ENCODE peak calls at places on chromosome 11, in seven cellular contexts. G is NCI-H524; C is HFF-Myc; R is activated CD8-positive, alpha-beta T cell treated with anti-CD3 and anti-CD28 coated beads, Interleukin-2, amount 10 ng/mL, durations not matched to agents 7 days and 5 days; X is B cell; T is effector memory CD8-positive, alpha-beta T cell; M is HTR-8/SVneo. Z is an unnamed sample.

GRCh38 chr11:68120212-68121066 is 749 bp downstream of the CHKA start:
- DNase-seq in G (no peak), C (no peak), R (peak; percentile 60), X (peak; percentile 74), T (peak; percentile 38), M (peak; percentile 50), Z (no peak)

GRCh38 chr11:44894217-44894617 is 56.5 kb downstream of the TP53I11 start:
- DNase-seq in G (peak; percentile 98), C (no peak), R (peak; percentile 62), X (no peak), T (peak; percentile 58), M (peak; percentile 85), Z (peak; percentile 88)

GRCh38 chr11:64451856-64452255 is 92.9 kb downstream of the RPS6KA4 start:
- DNase-seq in G (no peak), C (no peak), R (no peak), X (no peak), T (no peak), M (no peak), Z (no peak)

GRCh38 chr11:60874421-60875365 is 7.4 kb downstream of the ZP1 start:
- DNase-seq in G (no peak), C (no peak), R (no peak), X (no peak), T (no peak), M (no peak), Z (no peak)

GRCh38 chr11:1913271-1914060 is 6.0 kb upstream of the TNNT3 start:
- DNase-seq in G (no peak), C (no peak), R (no peak), X (no peak), T (no peak), M (no peak), Z (no peak)

GRCh38 chr11:87046824-87047223 is 9.1 kb downstream of the TMEM135 start:
- DNase-seq in G (no peak), C (no peak), R (no peak), X (no peak), T (no peak), M (no peak), Z (no peak)

GRCh38 chr11:36352919-36353318 is 56.8 kb downstream of the PRR5L start:
- DNase-seq in G (no peak), C (no peak), R (peak; percentile 83), X (no peak), T (peak; percentile 69), M (no peak), Z (no peak)

GRCh38 chr11:118411523-118411922 is 10.1 kb downstream of the ATP5MG start:
- DNase-seq in G (no peak), C (no peak), R (no peak), X (no peak), T (no peak), M (no peak), Z (no peak)

GRCh38 chr11:89205378-89205777 is 27.7 kb downstream of the TYR start:
- DNase-seq in G (no peak), C (no peak), R (no peak), X (no peak), T (no peak), M (no peak), Z (no peak)

GRCh38 chr11:46413755-46414465 is 22.3 kb upstream of the CHRM4 start:
- DNase-seq in G (no peak), C (no peak), R (peak; percentile 30), X (no peak), T (no peak), M (no peak), Z (no peak)

GRCh38 chr11:102564110-102564509 is 33.6 kb upstream of the MMP7 start:
- DNase-seq in G (no peak), C (peak; percentile 27), R (no peak), X (no peak), T (no peak), M (peak; percentile 82), Z (no peak)

GRCh38 chr11:2582436-2582931 is 117.3 kb downstream of the KCNQ1OT1 start:
- DNase-seq in G (no peak), C (no peak), R (no peak), X (peak; percentile 11), T (no peak), M (no peak), Z (no peak)

GRCh38 chr11:34443136-34443535 is 4.4 kb downstream of the CAT start:
- DNase-seq in G (no peak), C (no peak), R (no peak), X (no peak), T (no peak), M (no peak), Z (no peak)

GRCh38 chr11:72072348-72072747 is 8.0 kb downstream of the NUMA1 start:
- DNase-seq in G (no peak), C (peak; percentile 55), R (no peak), X (no peak), T (no peak), M (peak; percentile 59), Z (no peak)

GRCh38 chr11:69467646-69468045 is 13.8 kb upstream of the LINC01488 start:
- DNase-seq in G (no peak), C (no peak), R (no peak), X (no peak), T (no peak), M (no peak), Z (no peak)

GRCh38 chr11:18599739-18600230 is at the start of gene MISFA:
- DNase-seq in G (no peak), C (no peak), R (no peak), X (no peak), T (no peak), M (no peak), Z (no peak)

GRCh38 chr11:69495441-69496201 is 14.2 kb downstream of the LINC01488 start:
- DNase-seq in G (no peak), C (no peak), R (no peak), X (no peak), T (no peak), M (no peak), Z (no peak)

GRCh38 chr11:28072321-28072720 is 35.6 kb downstream of the KIF18A start:
- DNase-seq in G (no peak), C (no peak), R (no peak), X (no peak), T (no peak), M (peak; percentile 6), Z (no peak)

GRCh38 chr11:92628401-92629292 is 340.8 kb upstream of the MTNR1B start:
- DNase-seq in G (no peak), C (no peak), R (no peak), X (no peak), T (no peak), M (no peak), Z (no peak)

GRCh38 chr11:14078941-14079522 is 116.5 kb downstream of the SPON1 start:
- DNase-seq in G (no peak), C (no peak), R (no peak), X (no peak), T (no peak), M (no peak), Z (no peak)

GRCh38 chr11:67376873-67377808 is 3.7 kb upstream of the CLCF1 start:
- DNase-seq in G (no peak), C (no peak), R (no peak), X (no peak), T (no peak), M (no peak), Z (no peak)

GRCh38 chr11:1151366-1152315 is 6.1 kb upstream of the MUC5AC start:
- DNase-seq in G (no peak), C (no peak), R (no peak), X (peak; percentile 26), T (no peak), M (no peak), Z (no peak)

GRCh38 chr11:44837650-44838049 is 110.9 kb downstream of the TSPAN18 start:
- DNase-seq in G (no peak), C (no peak), R (no peak), X (no peak), T (no peak), M (no peak), Z (no peak)

GRCh38 chr11:17923213-17923612 is 89.6 kb downstream of the SERGEF start:
- DNase-seq in G (no peak), C (no peak), R (no peak), X (no peak), T (no peak), M (no peak), Z (no peak)

Z was measured in NCI-H1694.